ENCODE peak calls at places on chromosomes 1 and 21, in seven cellular contexts. Y is left ventricle myocardium inferior, I is lung, C is cardiac muscle cell, H is HL-60, V is BE2C, X is spleen. A is an unnamed sample.
A peak's percentile ranks its signal among the peaks of the same experiment; 100 is the strongest.

GRCh38 chr1:110785612-110786011 is 87.3 kb upstream of the CD53 start:
- DNase-seq in Y (no peak), I (no peak), C (no peak), H (no peak), V (no peak), X (no peak), A (no peak)

GRCh38 chr1:215418876-215419442 is 148.1 kb upstream of the KCTD3 start:
- DNase-seq in Y (no peak), I (no peak), C (no peak), H (no peak), V (peak; percentile 16), X (no peak), A (no peak)

GRCh38 chr1:109996476-109996875 is 11.9 kb downstream of the AHCYL1 start:
- DNase-seq in Y (no peak), I (no peak), C (no peak), H (no peak), V (no peak), X (no peak), A (no peak)

GRCh38 chr1:64518692-64519481 is 49.0 kb downstream of the CACHD1 start:
- DNase-seq in Y (no peak), I (no peak), C (no peak), H (no peak), V (no peak), X (no peak), A (no peak)

GRCh38 chr1:226964068-226964425 is 24.0 kb downstream of the COQ8A start:
- DNase-seq in Y (no peak), I (no peak), C (no peak), H (peak; percentile 34), V (no peak), X (no peak), A (no peak)

GRCh38 chr1:237411621-237412020 is 369.6 kb downstream of the RYR2 start:
- DNase-seq in Y (no peak), I (no peak), C (no peak), H (no peak), V (no peak), X (no peak), A (no peak)

GRCh38 chr1:38536089-38536488 is 323.5 kb downstream of the RRAGC start:
- DNase-seq in Y (no peak), I (no peak), C (no peak), H (no peak), V (no peak), X (no peak), A (no peak)

GRCh38 chr1:225319951-225320350 is 107.9 kb downstream of the LBR start:
- DNase-seq in Y (no peak), I (no peak), C (no peak), H (no peak), V (no peak), X (no peak), A (no peak)

GRCh38 chr1:17094664-17095063 is 24.6 kb downstream of the PADI2 start:
- DNase-seq in Y (no peak), I (no peak), C (no peak), H (no peak), V (no peak), X (no peak), A (no peak)

GRCh38 chr1:195516036-195516435 is 1092.2 kb downstream of the KCNT2 start:
- DNase-seq in Y (no peak), I (no peak), C (no peak), H (no peak), V (no peak), X (no peak), A (peak; percentile 6)

GRCh38 chr1:235030919-235031596 is 97.6 kb downstream of the TOMM20 start:
- DNase-seq in Y (no peak), I (no peak), C (no peak), H (no peak), V (no peak), X (peak; percentile 13), A (no peak)

GRCh38 chr1:155504207-155504606 is 58.4 kb downstream of the ASH1L start:
- DNase-seq in Y (no peak), I (no peak), C (peak; percentile 27), H (peak; percentile 17), V (peak; percentile 40), X (no peak), A (no peak)

GRCh38 chr1:69911301-69911801 is 294.0 kb downstream of the LRRC40 start:
- DNase-seq in Y (no peak), I (no peak), C (no peak), H (peak; percentile 51), V (no peak), X (no peak), A (no peak)

GRCh38 chr1:229536982-229537381 is 21.5 kb downstream of the ABCB10 start:
- DNase-seq in Y (no peak), I (no peak), C (no peak), H (peak; percentile 56), V (no peak), X (no peak), A (no peak)

GRCh38 chr1:209585672-209586071 is 2.2 kb downstream of the CAMK1G start:
- DNase-seq in Y (peak; percentile 55), I (peak; percentile 44), C (peak; percentile 80), H (no peak), V (peak; percentile 72), X (peak; percentile 76), A (no peak)

GRCh38 chr1:68478662-68479061 is 18.2 kb downstream of the DEPDC1 start:
- DNase-seq in Y (no peak), I (no peak), C (no peak), H (no peak), V (no peak), X (no peak), A (no peak)

GRCh38 chr21:25983745-25984144 is 186.8 kb downstream of the APP start:
- DNase-seq in Y (no peak), I (no peak), C (no peak), H (no peak), V (peak; percentile 28), X (no peak), A (no peak)

GRCh38 chr1:2132222-2133038 is 62.1 kb downstream of the FAAP20 start:
- DNase-seq in Y (peak; percentile 30), I (no peak), C (peak; percentile 64), H (peak; percentile 53), V (peak; percentile 64), X (peak; percentile 84), A (no peak)

GRCh38 chr1:210384625-210385024 is 55.9 kb downstream of the HHAT start:
- DNase-seq in Y (no peak), I (no peak), C (no peak), H (no peak), V (no peak), X (no peak), A (peak; percentile 33)

GRCh38 chr1:226810681-226811080 is 59.7 kb upstream of the PSEN2 start:
- DNase-seq in Y (no peak), I (no peak), C (no peak), H (no peak), V (no peak), X (no peak), A (no peak)

GRCh38 chr1:50497007-50497406 is 73.8 kb upstream of the DMRTA2 start:
- DNase-seq in Y (no peak), I (no peak), C (no peak), H (no peak), V (no peak), X (no peak), A (no peak)

GRCh38 chr1:119714583-119714982 is 2.8 kb downstream of the PHGDH start:
- DNase-seq in Y (no peak), I (no peak), C (no peak), H (peak; percentile 27), V (no peak), X (no peak), A (no peak)

GRCh38 chr1:119713538-119714456 is 2.1 kb downstream of the PHGDH start:
- DNase-seq in Y (no peak), I (no peak), C (peak; percentile 51), H (peak; percentile 9), V (no peak), X (no peak), A (no peak)

GRCh38 chr1:119713039-119713537 is 1.4 kb downstream of the PHGDH start:
- DNase-seq in Y (no peak), I (no peak), C (peak; percentile 20), H (peak; percentile 22), V (peak; percentile 44), X (no peak), A (no peak)

GRCh38 chr1:119718409-119718808 is 6.7 kb downstream of the PHGDH start:
- DNase-seq in Y (no peak), I (no peak), C (no peak), H (no peak), V (no peak), X (no peak), A (no peak)

DNA sequence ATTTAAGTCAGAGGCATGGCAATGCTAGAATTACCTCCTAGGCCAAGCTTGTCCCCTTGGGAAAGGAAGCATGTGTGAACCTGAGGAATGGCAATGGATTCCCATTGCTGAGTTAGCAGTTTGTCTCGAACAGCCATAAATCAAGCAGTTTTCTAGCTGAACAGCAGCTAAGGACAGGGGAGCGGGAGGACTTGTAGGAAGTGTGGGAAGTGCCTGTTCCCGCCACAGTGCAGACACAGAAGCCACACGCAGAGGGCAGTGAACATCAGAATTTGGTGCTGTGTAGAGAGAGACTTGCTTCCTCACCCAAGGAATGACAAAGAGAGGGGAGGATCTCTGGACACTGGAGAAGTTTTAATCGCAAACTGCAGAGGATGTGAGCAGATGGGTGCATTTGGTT is 3.8 kb downstream of the PHGDH start:
- DNase-seq in Y (no peak), I (no peak), C (peak; percentile 13), H (peak; percentile 15), V (no peak), X (no peak), A (no peak)
- TF ChIP-seq CTCF in Y (no peak), I (no peak), C (no peak), H (no peak), V (no peak), X (no peak), A (no peak)

DNA sequence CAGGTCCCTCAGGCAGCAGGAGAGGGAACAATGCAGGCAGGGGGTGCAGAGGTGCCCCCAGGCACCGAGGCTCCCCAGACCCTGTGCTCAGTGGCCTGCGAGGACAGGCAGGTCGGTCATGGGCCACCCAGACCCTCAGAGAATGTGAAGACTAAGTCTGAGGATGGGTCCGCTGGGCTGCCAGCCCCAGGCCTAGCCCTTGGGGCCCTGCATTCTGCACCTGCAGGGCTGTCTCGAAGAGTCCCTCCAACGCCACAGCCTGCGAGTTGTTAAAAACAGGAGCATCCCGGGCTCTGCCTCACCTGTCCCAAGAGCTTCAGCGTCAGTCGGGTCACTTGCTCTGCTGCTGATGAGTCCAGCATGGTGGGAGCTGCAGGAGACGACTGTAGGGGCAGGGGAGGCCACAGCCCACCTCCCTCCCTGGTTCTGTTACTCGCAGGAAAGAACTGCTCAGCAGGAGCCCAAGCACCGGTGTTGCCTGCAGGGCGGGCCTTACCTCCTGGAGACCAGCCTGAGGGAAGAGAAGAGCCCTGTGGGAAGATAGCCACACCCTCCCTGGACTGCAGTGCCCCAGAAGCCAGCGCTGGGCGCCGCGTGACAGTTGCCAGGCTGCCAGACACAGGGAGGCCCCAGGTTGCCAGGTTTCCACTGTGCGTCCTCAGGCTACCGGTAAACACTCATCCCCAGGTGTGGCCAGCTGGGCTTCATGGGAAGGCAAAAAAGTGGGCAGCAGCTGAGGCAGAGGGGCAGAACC is 5.8 kb downstream of the C21orf58 start:
- DNase-seq in Y (peak; percentile 66), I (peak; percentile 43), C (no peak), H (no peak), V (no peak), X (no peak), A (no peak)
- H3K4me3 ChIP-seq in Y (no peak overlapping the region), I (no peak overlapping the region), C (no peak overlapping the region), H (no peak overlapping the region), V (no peak overlapping the region), X (no peak overlapping the region), A (no peak overlapping the region)

GRCh38 chr1:174189424-174190062 is 30.2 kb downstream of the RABGAP1L start:
- DNase-seq in Y (no peak), I (no peak), C (no peak), H (no peak), V (no peak), X (no peak), A (no peak)
- TF ChIP-seq CTCF in Y (no peak), I (no peak), C (no peak), H (no peak), V (no peak), X (no peak), A (peak; percentile 11)

GRCh38 chr1:24181619-24182018 is 5.5 kb downstream of the IFNLR1 start:
- DNase-seq in Y (no peak), I (no peak), C (no peak), H (no peak), V (no peak), X (no peak), A (no peak)
- H3K4me3 ChIP-seq in Y (no peak overlapping the region), I (no peak overlapping the region), C (no peak overlapping the region), H (no peak overlapping the region), V (no peak overlapping the region), X (no peak overlapping the region), A (no peak overlapping the region)